ENCODE peak calls at places on chromosomes 13 and 19, in seven cellular contexts. W is T-helper 9 cell, P is C1 segment of cervical spinal cord, S is OCI-LY7, O is fibroblast of mammary gland, R is hippocampal formation, J is iris pigment epithelial cell. M is an unnamed sample.

GRCh38 chr13:76884167-76884566 is 2.0 kb downstream of the KCTD12 start:
- DNase-seq in S (no peak), P (no peak), R (no peak), J (peak; percentile 76), O (peak; percentile 50), W (no peak), M (no peak)

GRCh38 chr13:94617389-94618000 is 15.8 kb downstream of the GPR180 start:
- DNase-seq in O (peak; percentile 34), J (no peak), W (peak; percentile 14), P (no peak), S (peak; percentile 34), R (peak; percentile 7), M (peak; percentile 47)

GRCh38 chr19:42252365-42253244 is 2.3 kb downstream of the ERF start:
- DNase-seq in R (peak; percentile 83), S (no peak), W (no peak), P (no peak), O (peak; percentile 71), J (peak; percentile 80), M (no peak)

GRCh38 chr19:49637865-49638350 is 2.0 kb downstream of the RRAS start:
- DNase-seq in O (peak; percentile 75), R (no peak), W (no peak), S (no peak), P (no peak), J (peak; percentile 72), M (no peak)

GRCh38 chr19:7507884-7508283 is 8.0 kb upstream of the ZNF358 start:
- DNase-seq in R (peak; percentile 9), S (peak; percentile 42), J (peak; percentile 92), W (no peak), O (peak; percentile 91), P (no peak), M (no peak)

GRCh38 chr13:20370815-20371421 is 138.8 kb upstream of the GJB6 start:
- DNase-seq in R (no peak), W (no peak), S (no peak), O (no peak), J (no peak), P (no peak), M (no peak)

GRCh38 chr19:47758433-47758784 is 13.1 kb downstream of the NOP53 start:
- DNase-seq in R (no peak), O (no peak), S (no peak), J (no peak), P (no peak), W (no peak), M (no peak)

GRCh38 chr19:2503521-2504109 is 27.7 kb downstream of the GADD45B start:
- DNase-seq in W (peak; percentile 65), S (no peak), O (peak; percentile 85), P (no peak), J (peak; percentile 73), R (no peak), M (peak; percentile 75)

GRCh38 chr13:100517706-100518105 is 70.9 kb downstream of the GGACT start:
- DNase-seq in S (no peak), W (no peak), O (no peak), J (no peak), P (no peak), R (no peak), M (no peak)

GRCh38 chr19:42175952-42176648 is 41.4 kb downstream of the DEDD2 start:
- DNase-seq in R (peak; percentile 12), P (no peak), J (peak; percentile 36), S (no peak), W (no peak), O (no peak), M (no peak)

GRCh38 chr19:1651061-1651547 is 1.3 kb downstream of the TCF3 start:
- DNase-seq in O (peak; percentile 24), P (no peak), S (peak; percentile 75), W (peak; percentile 54), J (peak; percentile 47), R (no peak), M (peak; percentile 55)